ENCODE peak calls at places on chromosomes 4 and X, in six cellular contexts. H is AG10803, W is lung, A is pancreas, Y is psoas muscle, B is AG04449. N is an unnamed sample.

GRCh38 chr4:47475411-47475810 is 9.7 kb upstream of the ATP10D start:
- DNase-seq in H (no peak), W (no peak), A (no peak), Y (no peak), B (no peak), N (no peak)

GRCh38 chr4:8710416-8710815 is 117.9 kb downstream of the CPZ start:
- DNase-seq in H (no peak), W (no peak), A (no peak), Y (peak; percentile 26), B (no peak), N (no peak)

GRCh38 chr4:179597301-179597700 is 2155.1 kb upstream of the AGA start:
- DNase-seq in H (no peak), W (no peak), A (no peak), Y (no peak), B (no peak), N (no peak)

GRCh38 chr4:30362436-30362835 is 357.7 kb upstream of the PCDH7 start:
- DNase-seq in H (no peak), W (no peak), A (no peak), Y (no peak), B (no peak), N (no peak)

GRCh38 chr4:38948551-38948950 is 80.9 kb downstream of the FAM114A1 start:
- DNase-seq in H (peak; percentile 96), W (no peak), A (no peak), Y (peak; percentile 75), B (peak; percentile 78), N (peak; percentile 83)

GRCh38 chr4:158121203-158121586 is 51.6 kb downstream of the GASK1B start:
- DNase-seq in H (peak; percentile 99), W (peak; percentile 40), A (no peak), Y (no peak), B (peak; percentile 94), N (peak; percentile 96)

GRCh38 chr4:7655267-7655548 is 220.5 kb upstream of the PSAPL1 start:
- DNase-seq in H (no peak), W (no peak), A (no peak), Y (no peak), B (no peak), N (no peak)

GRCh38 chr4:6701371-6701770 is 7.7 kb downstream of the S100P start:
- DNase-seq in H (no peak), W (no peak), A (no peak), Y (no peak), B (no peak), N (no peak)

GRCh38 chrX:2875798-2876399 is 47.2 kb downstream of the GYG2 start:
- DNase-seq in H (no peak), W (no peak), A (no peak), Y (no peak), B (no peak), N (no peak)

GRCh38 chr4:26624042-26624441 is 40.2 kb downstream of the TBC1D19 start:
- DNase-seq in H (peak; percentile 28), W (no peak), A (no peak), Y (no peak), B (no peak), N (no peak)

GRCh38 chr4:8261851-8262535 is 7.6 kb upstream of the HTRA3 start:
- DNase-seq in H (no peak), W (no peak), A (no peak), Y (no peak), B (no peak), N (no peak)

GRCh38 chr4:40437741-40438383 is 102.7 kb downstream of the CHRNA9 start:
- DNase-seq in H (no peak), W (no peak), A (no peak), Y (no peak), B (no peak), N (no peak)
- H3K4me3 ChIP-seq in H (no peak overlapping the region), W (no peak overlapping the region), A (no peak overlapping the region), Y (no peak overlapping the region), B (no peak overlapping the region), N (no peak overlapping the region)

GRCh38 chrX:118179718-118180117 is 63.1 kb upstream of the KLHL13 start:
- DNase-seq in H (no peak), W (no peak), A (no peak), Y (no peak), B (no peak), N (no peak)

GRCh38 chrX:118182050-118182449 is 65.4 kb upstream of the KLHL13 start:
- DNase-seq in H (no peak), W (no peak), A (no peak), Y (no peak), B (no peak), N (no peak)

GRCh38 chrX:118179161-118179560 is 62.6 kb upstream of the KLHL13 start:
- DNase-seq in H (no peak), W (no peak), A (no peak), Y (no peak), B (no peak), N (no peak)

GRCh38 chrX:118181030-118181429 is 64.4 kb upstream of the KLHL13 start:
- DNase-seq in H (no peak), W (no peak), A (no peak), Y (no peak), B (no peak), N (no peak)

GRCh38 chrX:118183606-118184005 is 67.0 kb upstream of the KLHL13 start:
- DNase-seq in H (no peak), W (no peak), A (no peak), Y (no peak), B (no peak), N (no peak)
- TF ChIP-seq CTCF in H (no peak), W (no peak), A (no peak), Y (peak; percentile 8), B (no peak), N (no peak)

DNA sequence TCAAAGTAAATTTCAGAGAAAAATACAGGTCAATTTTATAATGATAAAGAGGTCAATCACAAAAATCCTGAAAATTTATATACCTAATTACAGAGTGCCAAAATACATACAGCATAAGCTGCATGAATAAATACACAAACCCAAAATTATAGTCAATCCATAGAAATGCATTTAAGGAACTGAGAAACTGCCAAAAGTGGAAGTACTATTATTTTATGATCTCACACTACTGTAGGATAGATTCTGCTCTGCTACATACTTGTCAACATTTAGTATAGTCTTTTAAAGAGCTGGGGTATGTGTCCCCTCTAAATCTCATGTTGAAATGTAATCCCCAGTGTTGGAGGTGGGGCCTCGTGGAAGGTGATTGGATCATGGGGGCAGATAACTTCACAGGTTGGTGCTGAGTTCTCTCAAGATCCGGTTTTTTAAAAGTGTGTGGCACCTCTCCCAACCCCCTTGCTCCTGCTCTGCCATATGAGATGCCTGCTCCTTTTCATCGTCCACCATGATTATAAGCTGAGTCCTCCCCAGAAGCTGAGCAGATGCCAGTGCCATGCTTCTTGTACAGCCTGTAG is 31.8 kb downstream of the CHIC2 start:
- DNase-seq in H (no peak), W (no peak), A (no peak), Y (no peak), B (no peak), N (no peak)
- H3K4me3 ChIP-seq in H (no peak overlapping the region), W (no peak overlapping the region), A (no peak overlapping the region), Y (no peak overlapping the region), B (no peak overlapping the region), N (no peak overlapping the region)

GRCh38 chr4:1856920-1857699 is 1.2 kb upstream of the LETM1 start:
- DNase-seq in H (no peak), W (no peak), A (peak; percentile 39), Y (no peak), B (no peak), N (no peak)
- TF ChIP-seq CTCF in H (no peak), W (no peak), A (no peak), Y (peak; percentile 0), B (no peak), N (no peak)

GRCh38 chrX:119482497-119483480 is 14.5 kb downstream of the SLC25A5 start:
- DNase-seq in H (peak; percentile 52), W (peak; percentile 64), A (peak; percentile 53), Y (peak; percentile 76), B (no peak), N (no peak)

GRCh38 chrX:119479845-119480244 is 11.6 kb downstream of the SLC25A5 start:
- DNase-seq in H (no peak), W (no peak), A (no peak), Y (no peak), B (no peak), N (no peak)

GRCh38 chrX:119478504-119478903 is 10.3 kb downstream of the SLC25A5 start:
- DNase-seq in H (no peak), W (no peak), A (no peak), Y (no peak), B (no peak), N (no peak)

GRCh38 chrX:119481218-119481875 is 13.1 kb downstream of the SLC25A5 start:
- DNase-seq in H (no peak), W (peak; percentile 59), A (peak; percentile 75), Y (no peak), B (no peak), N (no peak)

DNA sequence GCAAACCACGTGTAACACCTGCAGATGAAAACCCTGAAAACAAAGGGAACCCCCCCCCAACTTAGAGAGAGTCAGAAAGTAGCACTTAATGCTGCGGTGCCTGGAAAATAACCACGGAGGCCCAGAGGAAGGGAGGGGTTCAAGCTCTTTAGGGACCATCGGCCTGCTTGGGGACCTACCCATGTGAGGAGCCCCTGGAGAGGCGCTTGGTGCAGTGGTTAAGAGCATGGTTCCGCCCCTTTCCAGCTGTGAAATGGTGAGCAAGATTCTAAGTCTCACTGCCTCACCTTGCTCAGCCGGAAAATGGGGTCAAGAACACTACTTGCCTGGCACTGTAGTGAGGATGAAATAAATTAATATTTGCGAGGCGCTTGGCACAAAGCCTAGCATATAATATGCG is 13.8 kb downstream of the SLC25A5 start:
- DNase-seq in H (no peak), W (no peak), A (no peak), Y (no peak), B (no peak), N (no peak)
- H3K4me3 ChIP-seq in H (peak overlapping the region; percentile 53), W (no peak overlapping the region), A (no peak overlapping the region), Y (peak overlapping the region; percentile 63), B (no peak overlapping the region), N (peak overlapping the region; percentile 27)

GRCh38 chrX:100745806-100746537 is 14.1 kb upstream of the SYTL4 start:
- DNase-seq in H (no peak), W (no peak), A (no peak), Y (no peak), B (no peak), N (no peak)

GRCh38 chrX:100745205-100745604 is 13.3 kb upstream of the SYTL4 start:
- DNase-seq in H (no peak), W (no peak), A (no peak), Y (no peak), B (no peak), N (no peak)

GRCh38 chrX:100748133-100748532 is 16.2 kb upstream of the SYTL4 start:
- DNase-seq in H (no peak), W (no peak), A (no peak), Y (no peak), B (no peak), N (no peak)

GRCh38 chrX:100747090-100747489 is 15.2 kb upstream of the SYTL4 start:
- DNase-seq in H (no peak), W (no peak), A (no peak), Y (no peak), B (no peak), N (no peak)

DNA sequence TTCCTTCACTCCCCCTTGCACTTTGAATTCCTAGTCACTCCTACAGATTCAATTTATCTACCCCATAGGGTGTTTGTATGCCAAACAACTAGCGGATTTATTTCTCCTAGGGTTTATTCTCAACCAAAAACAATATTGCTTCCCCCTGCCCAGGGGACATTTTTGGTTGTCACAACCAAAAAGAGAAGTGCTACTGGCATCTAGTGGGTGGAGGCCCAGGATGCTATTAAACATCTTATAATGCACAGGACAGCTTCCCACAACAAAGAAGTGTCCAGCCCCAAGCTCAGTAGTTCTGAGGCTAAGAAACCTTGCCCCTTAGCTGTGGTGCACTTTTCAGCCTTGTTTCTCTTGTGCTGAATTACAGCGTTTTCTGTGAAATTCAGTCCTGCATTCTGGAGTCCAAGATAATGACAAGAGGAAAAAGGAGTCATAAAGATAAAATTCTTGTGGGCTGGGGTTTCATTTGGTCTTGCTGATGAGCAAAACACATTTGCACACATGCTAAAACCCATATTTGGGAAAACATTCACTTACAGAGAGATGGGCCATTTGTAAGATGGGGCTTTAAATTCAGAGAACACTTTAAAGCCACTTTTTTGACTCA is 11.2 kb upstream of the SYTL4 start:
- DNase-seq in H (no peak), W (no peak), A (no peak), Y (no peak), B (no peak), N (no peak)
- TF ChIP-seq CTCF in H (no peak), W (no peak), A (no peak), Y (no peak), B (no peak), N (no peak)

N was measured in AG09309.